ENCODE peak calls at places on chromosomes 3 and 15, in six cellular contexts. G is upper lobe of left lung, J is body of pancreas, P is upper lobe of right lung, O is tibial nerve, R is testis. Q is an unnamed sample. For H3K27me3, the result is how much of the 10 kb centered on the place peaks cover.

GRCh38 chr15:76336254-76337046 is at the start of gene ISL2:
- DNase-seq in G (peak), J (peak), P (peak), O (no peak), R (peak), Q (peak)

GRCh38 chr15:94086360-94086759 is 145.0 kb upstream of the MCTP2 start:
- DNase-seq in G (no peak), J (no peak), P (no peak), O (no peak), R (no peak), Q (no peak)

GRCh38 chr3:19436746-19437145 is 288.4 kb downstream of the KCNH8 start:
- DNase-seq in G (no peak), J (no peak), P (no peak), O (no peak), R (no peak), Q (no peak)

GRCh38 chr15:34759347-34759746 is 4.5 kb upstream of the GJD2 start:
- DNase-seq in G (no peak), J (no peak), P (no peak), O (no peak), R (no peak), Q (no peak)

GRCh38 chr15:31974855-31975421 is 55.4 kb upstream of the CHRNA7 start:
- DNase-seq in G (no peak), J (peak), P (no peak), O (no peak), R (peak), Q (peak)

GRCh38 chr15:91132079-91132478 is 32.0 kb downstream of the SV2B start:
- DNase-seq in G (no peak), J (no peak), P (no peak), O (no peak), R (no peak), Q (no peak)

GRCh38 chr15:89391685-89392257 is 57.1 kb upstream of the POLG start:
- DNase-seq in G (peak), J (no peak), P (no peak), O (no peak), R (no peak), Q (no peak)

GRCh38 chr15:89051875-89052274 is 36.4 kb upstream of the ABHD2 start:
- DNase-seq in G (no peak), J (no peak), P (no peak), O (no peak), R (no peak), Q (no peak)

GRCh38 chr3:164452707-164453106 is 625.6 kb downstream of the SI start:
- DNase-seq in G (no peak), J (no peak), P (no peak), O (no peak), R (no peak), Q (no peak)

GRCh38 chr3:134179508-134179907 is 71.2 kb downstream of the RYK start:
- DNase-seq in G (no peak), J (no peak), P (no peak), O (no peak), R (no peak), Q (no peak)

GRCh38 chr3:158970006-158970405 is 168.2 kb downstream of the MFSD1 start:
- DNase-seq in G (no peak), J (no peak), P (no peak), O (no peak), R (no peak), Q (no peak)

GRCh38 chr3:117480981-117481380 is 771.4 kb downstream of the TUSC7 start:
- DNase-seq in G (no peak), J (no peak), P (no peak), O (no peak), R (no peak), Q (no peak)

GRCh38 chr3:98875535-98875934 is 26.0 kb downstream of the DCBLD2 start:
- DNase-seq in G (no peak), J (no peak), P (no peak), O (no peak), R (no peak), Q (no peak)

GRCh38 chr15:63015618-63016017 is 26.9 kb upstream of the TPM1 start:
- DNase-seq in G (no peak), J (peak), P (no peak), O (no peak), R (no peak), Q (peak)

GRCh38 chr3:170506556-170506955 is 79.3 kb downstream of the SLC7A14 start:
- DNase-seq in G (no peak), J (no peak), P (no peak), O (no peak), R (no peak), Q (peak)

GRCh38 chr3:94937980-94938379 is 875.1 kb downstream of the NSUN3 start:
- DNase-seq in G (peak), J (no peak), P (no peak), O (no peak), R (peak), Q (no peak)

GRCh38 chr15:72078887-72079286 is 39.1 kb downstream of the MYO9A start:
- DNase-seq in G (no peak), J (no peak), P (no peak), O (no peak), R (no peak), Q (no peak)

GRCh38 chr3:147412917-147413711 is 3.9 kb downstream of the ZIC1 start:
- DNase-seq in G (peak), J (no peak), P (no peak), O (no peak), R (peak), Q (no peak)
- H3K27me3 ChIP-seq in G (half or more), J (under half), P (half or more), O (under half), R (under half), Q (half or more)

DNA sequence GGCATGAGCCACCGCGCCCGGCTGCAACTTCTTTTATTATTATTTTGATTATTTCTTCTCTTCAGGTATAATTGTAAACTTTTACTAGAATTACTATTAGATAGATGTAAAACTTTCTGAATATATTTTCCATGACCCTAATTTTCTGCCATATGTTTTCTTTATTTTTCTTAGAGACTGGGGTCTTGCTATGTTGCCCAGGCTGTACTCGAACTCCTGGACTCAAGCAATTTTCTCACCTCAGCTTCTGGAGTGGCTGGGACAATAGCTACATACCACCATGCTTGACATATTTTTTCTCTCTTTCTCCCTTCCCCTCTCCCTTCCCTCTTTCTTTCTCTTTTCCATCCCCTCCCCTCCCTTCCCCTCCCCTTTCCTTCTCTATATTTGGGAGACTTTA is 29.6 kb upstream of the CHST2 start:
- DNase-seq in G (no peak), J (no peak), P (no peak), O (no peak), R (no peak), Q (no peak)
- H3K27me3 ChIP-seq in G (under half), J (under half), P (under half), O (under half), R (under half), Q (under half)

DNA sequence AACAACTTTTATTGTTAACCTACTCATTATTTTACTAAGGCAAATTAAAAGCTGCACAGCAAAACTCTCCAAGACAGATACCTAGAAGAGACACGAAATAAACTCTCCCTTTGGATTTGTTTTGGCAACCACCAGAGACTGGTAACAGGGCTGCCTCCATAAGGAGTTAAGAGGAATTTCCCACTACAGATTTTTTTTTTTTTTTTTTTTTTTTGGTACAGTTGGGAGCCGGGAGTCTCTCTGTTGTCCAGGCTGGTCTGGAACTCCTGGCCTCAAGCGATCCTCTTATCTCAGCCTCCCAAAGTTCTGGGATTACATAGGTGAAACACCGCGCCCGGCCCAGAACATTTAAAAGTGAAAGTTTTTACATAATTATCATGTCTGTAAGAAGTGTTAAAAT is 73.6 kb upstream of the VGLL4 start:
- DNase-seq in G (no peak), J (no peak), P (no peak), O (no peak), R (no peak), Q (no peak)
- H3K27me3 ChIP-seq in G (under half), J (under half), P (under half), O (under half), R (under half), Q (under half)

DNA sequence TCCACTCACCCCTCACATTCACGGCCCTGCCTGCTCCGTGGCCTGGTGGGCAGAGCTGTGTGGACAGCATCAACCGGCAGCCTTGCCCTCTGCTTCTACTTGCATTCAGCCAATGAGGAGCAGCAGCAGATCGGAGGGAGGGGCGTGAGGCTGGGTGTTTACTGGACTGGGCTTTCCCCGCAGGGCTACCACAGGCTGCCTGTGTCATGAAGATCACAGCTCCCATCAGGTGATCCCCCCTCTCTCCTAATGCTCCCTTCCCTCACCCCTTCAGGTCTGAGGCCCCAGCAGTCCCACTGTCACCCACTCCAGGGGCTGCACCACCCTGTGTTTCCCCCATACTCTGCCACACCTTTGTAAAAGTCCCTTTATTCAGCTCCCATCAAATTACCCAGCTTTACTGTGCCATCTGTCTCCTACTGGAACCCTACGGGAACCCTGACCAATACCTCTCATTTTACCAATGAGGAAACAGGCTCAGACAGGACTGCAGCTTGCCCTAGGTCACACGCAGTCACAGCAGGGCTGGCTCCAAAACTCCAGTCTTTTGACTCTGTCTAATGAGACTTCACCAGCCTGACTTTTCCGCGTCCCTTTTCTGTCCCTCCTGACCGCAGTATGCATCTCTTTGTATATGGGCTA is 81.1 kb downstream of the MEGF11 start:
- DNase-seq in G (no peak), J (no peak), P (no peak), O (no peak), R (no peak), Q (no peak)
- H3K27me3 ChIP-seq in G (under half), J (under half), P (under half), O (under half), R (under half), Q (half or more)

GRCh38 chr15:42120285-42120684 is 25.9 kb upstream of the PLA2G4D start:
- DNase-seq in G (no peak), J (no peak), P (no peak), O (no peak), R (no peak), Q (no peak)
- H3K27me3 ChIP-seq in G (under half), J (under half), P (under half), O (under half), R (under half), Q (under half)

DNA sequence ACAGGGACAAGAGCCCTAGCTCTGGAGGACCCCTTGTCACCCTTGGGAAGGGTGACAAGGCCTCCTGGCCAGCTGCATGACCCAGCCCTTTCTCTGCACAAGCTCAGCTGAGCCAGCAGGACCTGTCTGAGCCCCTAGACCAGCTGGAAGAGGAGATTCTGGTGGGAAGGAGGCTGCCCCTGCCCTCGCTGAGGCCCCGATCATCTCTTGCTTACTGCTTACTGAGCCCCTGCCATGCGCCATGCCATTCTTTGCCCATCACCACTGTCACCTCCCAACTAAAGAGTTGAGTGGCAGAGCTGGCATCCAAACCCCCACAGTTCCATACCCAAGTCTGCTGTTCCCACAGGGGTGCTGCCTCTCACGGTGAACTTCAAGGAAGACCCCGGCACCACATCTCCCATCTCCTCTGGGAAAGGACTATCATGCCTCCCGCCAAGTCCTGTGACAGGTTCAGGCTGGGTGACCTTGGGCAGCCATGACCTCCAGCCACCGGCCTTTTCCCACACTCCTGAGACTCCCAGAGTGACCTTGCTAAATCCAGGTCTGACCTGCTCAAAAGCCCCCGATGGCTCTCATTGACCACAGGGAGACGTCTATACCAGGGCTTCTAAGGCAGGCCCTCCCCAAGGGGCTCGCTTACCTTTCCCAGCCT is 34.0 kb downstream of the ACSBG1 start:
- DNase-seq in G (no peak), J (no peak), P (no peak), O (no peak), R (peak), Q (no peak)
- H3K27me3 ChIP-seq in G (under half), J (under half), P (under half), O (under half), R (under half), Q (under half)

GRCh38 chr3:47301456-47301855 is 18.7 kb downstream of the KLHL18 start:
- DNase-seq in G (no peak), J (no peak), P (no peak), O (no peak), R (no peak), Q (no peak)
- H3K27me3 ChIP-seq in G (under half), J (under half), P (under half), O (under half), R (under half), Q (under half)

GRCh38 chr15:82640672-82641071 is 6.5 kb downstream of the CPEB1 start:
- DNase-seq in G (no peak), J (no peak), P (no peak), O (no peak), R (no peak), Q (no peak)

GRCh38 chr15:82641129-82641798 is 5.9 kb downstream of the CPEB1 start:
- DNase-seq in G (no peak), J (no peak), P (no peak), O (no peak), R (no peak), Q (no peak)

GRCh38 chr15:82643992-82644391 is 3.2 kb downstream of the CPEB1 start:
- DNase-seq in G (no peak), J (no peak), P (no peak), O (no peak), R (no peak), Q (no peak)

GRCh38 chr15:82646250-82647044 is 716 bp downstream of the CPEB1 start:
- DNase-seq in G (peak), J (peak), P (no peak), O (no peak), R (peak), Q (no peak)

DNA sequence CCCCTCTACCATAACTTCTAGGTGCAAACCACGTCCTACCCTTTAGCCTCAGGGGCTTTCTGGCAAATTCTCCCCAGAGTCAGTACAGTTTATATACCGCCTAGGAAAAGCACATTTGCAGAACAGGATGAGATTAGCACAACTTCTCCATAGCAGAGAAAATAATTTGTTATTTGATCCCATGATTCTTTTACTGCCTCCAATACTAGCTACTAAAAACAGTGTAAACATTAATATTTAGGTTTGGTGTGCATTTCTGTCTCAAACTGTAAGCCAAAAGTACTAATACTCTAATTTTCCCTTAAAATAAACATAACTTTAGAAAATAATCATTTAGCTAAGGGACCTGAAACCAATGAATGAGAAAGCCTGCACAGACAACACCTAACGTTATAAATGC is 4.5 kb downstream of the CPEB1 start:
- DNase-seq in G (no peak), J (no peak), P (no peak), O (no peak), R (no peak), Q (no peak)
- H3K27me3 ChIP-seq in G (under half), J (under half), P (half or more), O (under half), R (under half), Q (under half)

GRCh38 chr3:126392246-126392645 is 2.5 kb upstream of the CFAP100 start:
- DNase-seq in G (no peak), J (no peak), P (no peak), O (no peak), R (no peak), Q (no peak)
- H3K27me3 ChIP-seq in G (under half), J (under half), P (under half), O (under half), R (under half), Q (under half)

GRCh38 chr3:46882377-46883015 is 5.0 kb downstream of the PTH1R start:
- DNase-seq in G (peak), J (no peak), P (no peak), O (no peak), R (no peak), Q (no peak)

GRCh38 chr3:46883252-46884185 is 6.0 kb downstream of the PTH1R start:
- DNase-seq in G (peak), J (no peak), P (no peak), O (no peak), R (no peak), Q (no peak)

GRCh38 chr3:46885612-46886011 is 8.1 kb downstream of the PTH1R start:
- DNase-seq in G (no peak), J (no peak), P (no peak), O (no peak), R (no peak), Q (no peak)

GRCh38 chr3:46884427-46884826 is 6.9 kb downstream of the PTH1R start:
- DNase-seq in G (peak), J (no peak), P (no peak), O (no peak), R (no peak), Q (no peak)

DNA sequence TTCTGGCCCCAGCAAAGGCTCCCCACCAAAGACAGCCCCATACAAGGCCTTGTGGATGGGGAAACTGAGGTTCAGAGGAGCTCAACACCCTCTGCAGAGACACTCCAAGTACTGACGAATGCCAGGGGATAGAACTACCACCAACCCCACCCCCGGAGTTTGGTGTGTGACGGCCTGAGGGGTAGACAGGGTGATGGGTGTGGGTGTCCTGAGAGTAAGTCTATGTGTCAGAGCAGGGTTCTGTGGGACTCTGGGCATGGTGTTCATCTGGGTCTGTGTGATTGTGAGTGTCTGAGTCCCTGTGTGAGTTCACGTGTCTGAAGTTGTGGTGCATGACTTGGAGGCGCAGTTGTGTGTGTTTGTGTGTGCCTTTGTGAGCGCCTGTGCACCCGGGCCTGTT is 7.4 kb downstream of the PTH1R start:
- DNase-seq in G (no peak), J (no peak), P (no peak), O (no peak), R (no peak), Q (no peak)
- H3K27me3 ChIP-seq in G (under half), J (under half), P (under half), O (under half), R (under half), Q (under half)